ENCODE peak calls at places on chromosomes 1 and 21, in five cellular contexts. I is NCI-H446, F is psoas muscle, G is NCI-H1092 treated with DMSO at 0.1 percent for 48 hours, O is T-helper 9 cell. V is an unnamed sample.

GRCh38 chr21:35925497-35925896 is 134.8 kb downstream of the SETD4 start:
- DNase-seq in I (no peak), F (no peak), G (peak), O (no peak), V (peak)

GRCh38 chr21:33495743-33496142 is 4.2 kb upstream of the DNAJC28 start:
- DNase-seq in I (no peak), F (no peak), G (no peak), O (no peak), V (no peak)

GRCh38 chr1:247111636-247112478 is 7.7 kb upstream of the ZNF669 start:
- DNase-seq in I (no peak), F (peak), G (peak), O (no peak), V (peak)

GRCh38 chr1:244113532-244114320 is 62.6 kb downstream of the ZBTB18 start:
- DNase-seq in I (no peak), F (no peak), G (no peak), O (no peak), V (no peak)

GRCh38 chr1:221832151-221832550 is 90.3 kb upstream of the DUSP10 start:
- DNase-seq in I (no peak), F (no peak), G (no peak), O (no peak), V (no peak)

GRCh38 chr21:27129215-27129614 is 162.3 kb upstream of the ADAMTS5 start:
- DNase-seq in I (no peak), F (no peak), G (no peak), O (no peak), V (no peak)

GRCh38 chr1:47837866-47838561 is 159.2 kb downstream of the TRABD2B start:
- DNase-seq in I (no peak), F (peak), G (no peak), O (no peak), V (no peak)

GRCh38 chr1:240737761-240738265 is 125.9 kb upstream of the GREM2 start:
- DNase-seq in I (no peak), F (no peak), G (no peak), O (no peak), V (no peak)

GRCh38 chr1:161273402-161273801 is 14.9 kb downstream of the PCP4L1 start:
- DNase-seq in I (no peak), F (no peak), G (no peak), O (no peak), V (no peak)

GRCh38 chr1:244158039-244158438 is 107.0 kb downstream of the ZBTB18 start:
- DNase-seq in I (no peak), F (no peak), G (no peak), O (no peak), V (no peak)

GRCh38 chr1:164611754-164612642 is 53.0 kb downstream of the PBX1 start:
- DNase-seq in I (peak), F (no peak), G (peak), O (no peak), V (peak)

GRCh38 chr1:155184835-155185782 is 11.5 kb downstream of the TRIM46 start:
- DNase-seq in I (no peak), F (peak), G (no peak), O (no peak), V (no peak)

GRCh38 chr1:81808760-81809159 is 8.0 kb downstream of the ADGRL2 start:
- DNase-seq in I (peak), F (no peak), G (no peak), O (no peak), V (no peak)

GRCh38 chr1:92075311-92075710 is at the start of gene SETSIP:
- DNase-seq in I (no peak), F (no peak), G (no peak), O (no peak), V (no peak)

GRCh38 chr1:219324629-219325367 is 151.1 kb downstream of the LYPLAL1 start:
- DNase-seq in I (no peak), F (no peak), G (no peak), O (no peak), V (peak)

GRCh38 chr1:27630859-27631491 is 4.0 kb downstream of the FGR start:
- DNase-seq in I (no peak), F (no peak), G (no peak), O (no peak), V (peak)

GRCh38 chr1:161082996-161083742 is 6.2 kb downstream of the NECTIN4 start:
- DNase-seq in I (no peak), F (peak), G (no peak), O (no peak), V (peak)

GRCh38 chr1:182193908-182194550 is 132.5 kb upstream of the ZNF648 start:
- DNase-seq in I (no peak), F (peak), G (no peak), O (no peak), V (no peak)

GRCh38 chr1:213060836-213061235 is 9.8 kb downstream of the RPS6KC1 start:
- DNase-seq in I (no peak), F (no peak), G (no peak), O (no peak), V (no peak)

GRCh38 chr21:33237446-33237845 is 7.7 kb downstream of the IFNAR2 start:
- DNase-seq in I (no peak), F (no peak), G (no peak), O (no peak), V (no peak)

GRCh38 chr21:37878946-37879660 is 37.2 kb downstream of the KCNJ6 start:
- DNase-seq in I (peak), F (no peak), G (no peak), O (no peak), V (peak)

GRCh38 chr1:203317429-203318228 is 12.3 kb downstream of the BTG2 start:
- DNase-seq in I (no peak), F (no peak), G (peak), O (no peak), V (no peak)

GRCh38 chr1:33036051-33036525 is 595 bp downstream of the AK2 start:
- DNase-seq in I (no peak), F (no peak), G (peak), O (no peak), V (peak)

GRCh38 chr1:195897072-195897471 is 711.2 kb downstream of the KCNT2 start:
- DNase-seq in I (no peak), F (no peak), G (no peak), O (no peak), V (no peak)

GRCh38 chr1:50724626-50725286 is 235.3 kb downstream of the FAF1 start:
- DNase-seq in I (no peak), F (no peak), G (no peak), O (no peak), V (no peak)

GRCh38 chr1:156148236-156148635 is 5.1 kb upstream of the SEMA4A start:
- DNase-seq in I (no peak), F (peak), G (no peak), O (no peak), V (no peak)

GRCh38 chr1:14037101-14037807 is 337.3 kb downstream of the PRDM2 start:
- DNase-seq in I (no peak), F (no peak), G (peak), O (no peak), V (no peak)

GRCh38 chr1:229029644-229030235 is 241.2 kb upstream of the RAB4A start:
- DNase-seq in I (peak), F (no peak), G (no peak), O (no peak), V (no peak)

GRCh38 chr1:86972262-86972661 is 57.8 kb downstream of the HS2ST1 start:
- DNase-seq in I (no peak), F (no peak), G (peak), O (no peak), V (no peak)

GRCh38 chr1:71464016-71464415 is 383.2 kb upstream of the ZRANB2 start:
- DNase-seq in I (no peak), F (no peak), G (no peak), O (no peak), V (no peak)

GRCh38 chr1:202805886-202806511 is 2.2 kb downstream of the KDM5B start:
- DNase-seq in I (no peak), F (no peak), G (no peak), O (no peak), V (no peak)

GRCh38 chr1:202319381-202320080 is 22.2 kb downstream of the UBE2T start:
- DNase-seq in I (no peak), F (no peak), G (no peak), O (no peak), V (no peak)

GRCh38 chr1:235708390-235708962 is 58.9 kb upstream of the GNG4 start:
- DNase-seq in I (peak), F (no peak), G (no peak), O (no peak), V (no peak)

GRCh38 chr1:203480525-203481084 is 5.0 kb downstream of the PRELP start:
- DNase-seq in I (peak), F (peak), G (peak), O (peak), V (peak)

GRCh38 chr1:81690881-81691453 is 109.8 kb upstream of the ADGRL2 start:
- DNase-seq in I (no peak), F (no peak), G (no peak), O (no peak), V (no peak)

GRCh38 chr21:29145354-29145782 is 14.9 kb downstream of the MAP3K7CL start:
- DNase-seq in I (peak), F (peak), G (no peak), O (no peak), V (peak)

GRCh38 chr1:43273708-43274107 is 3.9 kb downstream of the TMEM125 start:
- DNase-seq in I (no peak), F (no peak), G (no peak), O (no peak), V (no peak)

V was measured in SW480.